ENCODE peak calls at places on chromosomes 12 and 14, in seven cellular contexts. X is cardiac fibroblast, D is bronchial epithelial cell, H is heart right ventricle, P is astrocyte, Z is thoracic aorta, E is WERI-Rb-1. O is an unnamed sample.

GRCh38 chr14:48690349-48690748 is 895.8 kb downstream of the RPS29 start:
- DNase-seq in Z (no peak), H (no peak), D (no peak), E (no peak), P (no peak), X (no peak), O (peak)

GRCh38 chr12:30041096-30041495 is 257.4 kb upstream of the TMTC1 start:
- DNase-seq in D (no peak), Z (no peak), H (no peak), E (no peak), P (peak), X (no peak), O (no peak)

GRCh38 chr14:102164241-102164641 is 24.5 kb downstream of the WDR20 start:
- DNase-seq in Z (no peak), X (peak), H (no peak), D (peak), E (no peak), P (no peak), O (no peak)

GRCh38 chr14:69694730-69695663 is 71.9 kb upstream of the SRSF5 start:
- DNase-seq in X (peak), H (peak), E (peak), D (peak), Z (no peak), P (peak), O (no peak)

GRCh38 chr12:29164477-29165163 is 15.5 kb downstream of the FAR2 start:
- DNase-seq in Z (no peak), X (peak), E (no peak), D (peak), P (peak), H (no peak), O (peak)

GRCh38 chr14:28709571-28710305 is 56.8 kb upstream of the FOXG1 start:
- DNase-seq in X (no peak), E (no peak), D (no peak), H (no peak), Z (no peak), P (peak), O (no peak)

GRCh38 chr12:47762850-47763440 is 4.3 kb upstream of the RAPGEF3 start:
- DNase-seq in D (no peak), P (no peak), Z (no peak), H (no peak), X (peak), E (peak), O (no peak)

GRCh38 chr12:91349451-91349850 is 166.8 kb upstream of the DCN start:
- DNase-seq in P (peak), D (no peak), Z (no peak), E (no peak), H (no peak), X (peak), O (no peak)

GRCh38 chr14:63174760-63175191 is 29.5 kb upstream of the RHOJ start:
- DNase-seq in H (peak), X (peak), D (peak), E (peak), Z (no peak), P (peak), O (peak)

GRCh38 chr12:87270894-87271293 is 758.3 kb downstream of the C12orf50 start:
- DNase-seq in D (no peak), H (no peak), Z (no peak), X (peak), E (no peak), P (peak), O (peak)

GRCh38 chr12:7856516-7856915 is 16.2 kb downstream of the SLC2A14 start:
- DNase-seq in E (no peak), H (no peak), P (peak), Z (no peak), D (peak), X (no peak), O (no peak)

GRCh38 chr14:59707778-59708635 is 131.4 kb upstream of the CCDC175 start:
- DNase-seq in E (no peak), P (no peak), Z (no peak), H (no peak), D (no peak), X (peak), O (peak)

GRCh38 chr14:71754422-71755095 is 177.7 kb upstream of the RGS6 start:
- DNase-seq in P (no peak), D (no peak), H (no peak), X (no peak), E (no peak), Z (no peak), O (no peak)

GRCh38 chr12:29752121-29752520 is 31.6 kb downstream of the TMTC1 start:
- DNase-seq in Z (no peak), H (no peak), E (no peak), X (no peak), D (no peak), P (peak), O (peak)

GRCh38 chr14:100031506-100032281 is 33.5 kb upstream of the EVL start:
- DNase-seq in E (no peak), D (peak), X (peak), P (peak), H (no peak), Z (peak), O (peak)

GRCh38 chr12:12495536-12495935 is 67.1 kb downstream of the DUSP16 start:
- DNase-seq in D (no peak), Z (no peak), E (no peak), X (no peak), P (peak), H (no peak), O (no peak)

GRCh38 chr14:22071001-22071400 is 397.4 kb upstream of the OR4E1 start:
- DNase-seq in D (no peak), E (no peak), P (no peak), X (no peak), H (no peak), Z (no peak), O (no peak)

GRCh38 chr14:103089386-103090335 is 4.9 kb upstream of the EXOC3L4 start:
- DNase-seq in Z (no peak), D (no peak), P (no peak), X (no peak), H (no peak), E (no peak), O (no peak)

GRCh38 chr12:107086314-107086713 is 7.0 kb downstream of the CRY1 start:
- DNase-seq in E (no peak), X (no peak), H (no peak), Z (no peak), P (no peak), D (no peak), O (no peak)

GRCh38 chr14:93778453-93778852 is 9.8 kb downstream of the PRIMA1 start:
- DNase-seq in X (no peak), D (no peak), E (no peak), Z (no peak), P (no peak), H (no peak), O (no peak)

GRCh38 chr12:7075931-7076330 is 15.4 kb downstream of the C1S start:
- DNase-seq in P (no peak), E (no peak), Z (no peak), D (peak), X (peak), H (no peak), O (no peak)

GRCh38 chr12:25730489-25731349 is 177.6 kb upstream of the LMNTD1 start:
- DNase-seq in E (no peak), Z (no peak), D (peak), X (no peak), P (no peak), H (no peak), O (peak)

GRCh38 chr14:94313991-94314655 is 9.0 kb downstream of the SERPINA6 start:
- DNase-seq in Z (no peak), X (peak), P (peak), D (peak), E (no peak), H (no peak), O (no peak)

GRCh38 chr12:52202361-52203078 is 10.7 kb upstream of the KRT80 start:
- DNase-seq in H (no peak), D (no peak), Z (no peak), P (no peak), X (peak), E (no peak), O (no peak)

GRCh38 chr12:12922191-12922616 is 29.8 kb downstream of the GPRC5D start:
- DNase-seq in E (no peak), Z (peak), D (peak), P (peak), H (peak), X (peak), O (peak)

GRCh38 chr14:73238262-73238852 is 1.1 kb downstream of the PAPLN start:
- DNase-seq in Z (no peak), X (peak), E (no peak), D (peak), P (peak), H (no peak), O (peak)

GRCh38 chr12:104237930-104238329 is 22.4 kb downstream of the TXNRD1 start:
- DNase-seq in X (no peak), H (no peak), Z (no peak), D (no peak), P (no peak), E (no peak), O (no peak)

GRCh38 chr12:66197413-66198055 is 8.5 kb downstream of the IRAK3 start:
- DNase-seq in H (no peak), D (no peak), P (no peak), E (no peak), Z (no peak), X (peak), O (no peak)

GRCh38 chr14:77458249-77458950 is 507 bp downstream of the AHSA1 start:
- DNase-seq in P (peak), X (peak), E (peak), H (no peak), D (peak), Z (no peak), O (peak)

GRCh38 chr14:76760331-76761197 is 704 bp upstream of the VASH1 start:
- DNase-seq in Z (no peak), D (no peak), X (no peak), E (no peak), P (no peak), H (no peak), O (no peak)

DNA sequence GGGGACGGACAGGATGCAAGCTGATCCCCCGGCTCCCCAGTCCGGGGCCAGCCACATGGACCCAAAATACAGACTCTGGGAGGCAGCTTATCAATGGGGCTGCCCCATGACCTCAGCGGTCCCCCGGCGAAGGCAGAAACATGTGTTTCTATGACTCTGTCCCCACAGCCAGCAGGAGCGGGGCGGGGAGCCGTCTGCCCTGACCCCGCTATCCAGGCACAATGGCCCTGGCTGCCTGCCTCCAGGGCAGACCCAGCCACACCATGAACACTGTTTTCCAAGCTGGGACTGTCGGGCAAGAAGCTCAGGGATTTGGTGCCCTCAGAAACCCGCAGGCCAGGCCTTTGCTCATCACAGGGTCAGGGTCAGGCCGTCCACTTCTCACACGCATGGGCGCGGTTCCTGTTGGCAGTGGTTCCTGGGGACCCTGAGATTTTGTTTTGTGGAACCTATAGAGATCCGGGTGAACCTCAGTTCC is 75.0 kb downstream of the RFLNA start:
- DNase-seq in H (no peak), D (no peak), Z (no peak), E (no peak), P (no peak), X (no peak), O (no peak)
- H3K4me3 ChIP-seq in H (no peak), D (no peak), Z (peak), E (no peak), P (no peak), X (no peak), O (no peak)

GRCh38 chr12:14417717-14418116 is 52.2 kb downstream of the ATF7IP start:
- DNase-seq in D (peak), X (peak), P (peak), Z (no peak), E (peak), H (peak), O (peak)
- H3K4me3 ChIP-seq in D (no peak), X (no peak), P (no peak), Z (no peak), E (no peak), H (no peak), O (no peak)

GRCh38 chr14:34331728-34332623 is 130.1 kb downstream of the SPTSSA start:
- DNase-seq in X (peak), P (peak), E (peak), D (peak), H (peak), Z (no peak), O (peak)
- H3K4me3 ChIP-seq in X (no peak), P (no peak), E (no peak), D (no peak), H (no peak), Z (no peak), O (peak)

DNA sequence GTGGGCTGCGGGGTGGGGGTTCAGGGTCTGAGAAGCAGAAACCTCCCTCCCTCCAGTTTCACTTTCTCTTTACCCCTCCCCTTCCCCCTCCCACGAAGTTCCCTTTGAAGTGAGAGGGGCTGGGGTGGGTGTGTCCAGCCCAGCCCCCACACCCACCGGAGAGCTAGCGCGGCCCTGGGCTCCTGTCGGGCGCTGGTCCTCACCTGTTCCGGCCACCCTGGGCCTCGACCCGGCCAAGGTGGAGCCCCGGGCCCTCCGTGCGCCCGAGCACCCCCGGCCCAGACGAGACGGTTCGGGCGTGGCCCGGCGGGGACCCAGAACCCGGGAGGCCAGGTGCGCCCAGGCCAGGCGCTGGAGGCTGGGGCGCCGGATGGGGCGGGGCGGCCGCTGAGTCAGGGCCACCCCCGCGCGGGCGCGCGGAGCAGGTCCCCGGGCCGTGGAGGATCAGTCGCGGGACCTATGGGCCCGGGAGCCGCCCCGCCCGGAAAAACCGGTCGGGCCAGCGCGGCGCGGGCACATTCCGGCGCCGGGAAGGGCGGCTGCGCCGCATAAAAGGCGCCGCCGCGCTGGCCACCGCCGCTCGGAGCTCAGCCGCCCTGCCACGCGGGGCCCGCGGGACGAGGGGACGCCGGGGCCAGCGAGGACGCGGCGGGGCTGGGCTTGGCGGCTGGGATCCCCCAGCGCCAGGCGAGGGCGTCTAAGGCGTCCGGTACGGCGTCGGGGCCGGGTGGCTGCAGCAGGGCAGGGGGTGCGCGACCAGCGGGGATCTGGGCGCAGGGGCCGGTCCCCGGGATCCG is 21.6 kb upstream of the KIF26A start:
- DNase-seq in H (no peak), E (peak), X (no peak), Z (no peak), D (peak), P (no peak), O (peak)
- H3K4me3 ChIP-seq in H (peak), E (peak), X (no peak), Z (peak), D (peak), P (no peak), O (peak)